ENCODE peak calls at places on chromosomes 2 and 18, in five cellular contexts. One of them, this sample, is unnamed.

GRCh38 chr2:170820647-170821630 is 4.3 kb downstream of the GAD1 start:
- DNase-seq in MM.1S: peak; percentile 87
- DNase-seq in esophagus squamous epithelium: no peak
- DNase-seq in endothelial cell: no peak
- DNase-seq in cardiac fibroblast: no peak
- DNase-seq in this sample: no peak

GRCh38 chr2:86435531-86435930 is 5.6 kb upstream of the KDM3A start:
- DNase-seq in esophagus squamous epithelium: no peak
- DNase-seq in endothelial cell: no peak
- DNase-seq in MM.1S: no peak
- DNase-seq in cardiac fibroblast: no peak
- DNase-seq in this sample: no peak

GRCh38 chr2:76197842-76198448 is 487.2 kb upstream of the GCFC2 start:
- DNase-seq in endothelial cell: peak; percentile 75
- DNase-seq in esophagus squamous epithelium: no peak
- DNase-seq in MM.1S: peak; percentile 72
- DNase-seq in cardiac fibroblast: peak; percentile 76
- DNase-seq in this sample: peak; percentile 67

GRCh38 chr18:79402977-79403722 is 7.4 kb downstream of the NFATC1 start:
- DNase-seq in esophagus squamous epithelium: no peak
- DNase-seq in cardiac fibroblast: peak; percentile 70
- DNase-seq in endothelial cell: peak; percentile 65
- DNase-seq in MM.1S: no peak
- DNase-seq in this sample: no peak

GRCh38 chr2:202056611-202057010 is 16.4 kb upstream of the KIAA2012 start:
- DNase-seq in cardiac fibroblast: peak; percentile 22
- DNase-seq in endothelial cell: no peak
- DNase-seq in esophagus squamous epithelium: no peak
- DNase-seq in MM.1S: no peak
- DNase-seq in this sample: no peak

GRCh38 chr18:77141401-77142118 is 9.0 kb upstream of the MBP start:
- DNase-seq in esophagus squamous epithelium: no peak
- DNase-seq in cardiac fibroblast: no peak
- DNase-seq in MM.1S: no peak
- DNase-seq in endothelial cell: no peak
- DNase-seq in this sample: no peak

GRCh38 chr2:197487385-197487784 is 12.3 kb downstream of the HSPD1 start:
- DNase-seq in endothelial cell: no peak
- DNase-seq in esophagus squamous epithelium: no peak
- DNase-seq in cardiac fibroblast: no peak
- DNase-seq in MM.1S: no peak
- DNase-seq in this sample: no peak

GRCh38 chr2:226658555-226658954 is 141.1 kb downstream of the IRS1 start:
- DNase-seq in cardiac fibroblast: no peak
- DNase-seq in esophagus squamous epithelium: no peak
- DNase-seq in endothelial cell: no peak
- DNase-seq in MM.1S: no peak
- DNase-seq in this sample: no peak

GRCh38 chr18:54843302-54843701 is 15.0 kb downstream of the RAB27B start:
- DNase-seq in endothelial cell: no peak
- DNase-seq in MM.1S: no peak
- DNase-seq in esophagus squamous epithelium: no peak
- DNase-seq in cardiac fibroblast: no peak
- DNase-seq in this sample: no peak

GRCh38 chr18:9191658-9192256 is 55.2 kb downstream of the ANKRD12 start:
- DNase-seq in esophagus squamous epithelium: no peak
- DNase-seq in endothelial cell: no peak
- DNase-seq in MM.1S: no peak
- DNase-seq in cardiac fibroblast: no peak
- DNase-seq in this sample: no peak

GRCh38 chr2:222315443-222316121 is 16.8 kb upstream of the PAX3 start:
- DNase-seq in endothelial cell: no peak
- DNase-seq in MM.1S: peak; percentile 5
- DNase-seq in cardiac fibroblast: no peak
- DNase-seq in esophagus squamous epithelium: no peak
- DNase-seq in this sample: no peak
- TF ChIP-seq CTCF in endothelial cell: peak; percentile 33
- TF ChIP-seq CTCF in MM.1S: peak; percentile 22
- TF ChIP-seq CTCF in cardiac fibroblast: peak; percentile 6
- TF ChIP-seq CTCF in esophagus squamous epithelium: no peak
- TF ChIP-seq CTCF in this sample: no peak

GRCh38 chr2:173049732-173050314 is 25.8 kb upstream of the MAP3K20 start:
- DNase-seq in esophagus squamous epithelium: no peak
- DNase-seq in endothelial cell: no peak
- DNase-seq in cardiac fibroblast: no peak
- DNase-seq in MM.1S: no peak
- DNase-seq in this sample: no peak

GRCh38 chr2:173051463-173051862 is 24.2 kb upstream of the MAP3K20 start:
- DNase-seq in esophagus squamous epithelium: no peak
- DNase-seq in MM.1S: no peak
- DNase-seq in endothelial cell: no peak
- DNase-seq in cardiac fibroblast: no peak
- DNase-seq in this sample: no peak

GRCh38 chr2:173050684-173051083 is 25.0 kb upstream of the MAP3K20 start:
- DNase-seq in endothelial cell: no peak
- DNase-seq in MM.1S: no peak
- DNase-seq in cardiac fibroblast: no peak
- DNase-seq in esophagus squamous epithelium: no peak
- DNase-seq in this sample: no peak

GRCh38 chr2:173048530-173048900 is 27.1 kb upstream of the MAP3K20 start:
- DNase-seq in cardiac fibroblast: no peak
- DNase-seq in esophagus squamous epithelium: no peak
- DNase-seq in endothelial cell: no peak
- DNase-seq in MM.1S: no peak
- DNase-seq in this sample: no peak

DNA sequence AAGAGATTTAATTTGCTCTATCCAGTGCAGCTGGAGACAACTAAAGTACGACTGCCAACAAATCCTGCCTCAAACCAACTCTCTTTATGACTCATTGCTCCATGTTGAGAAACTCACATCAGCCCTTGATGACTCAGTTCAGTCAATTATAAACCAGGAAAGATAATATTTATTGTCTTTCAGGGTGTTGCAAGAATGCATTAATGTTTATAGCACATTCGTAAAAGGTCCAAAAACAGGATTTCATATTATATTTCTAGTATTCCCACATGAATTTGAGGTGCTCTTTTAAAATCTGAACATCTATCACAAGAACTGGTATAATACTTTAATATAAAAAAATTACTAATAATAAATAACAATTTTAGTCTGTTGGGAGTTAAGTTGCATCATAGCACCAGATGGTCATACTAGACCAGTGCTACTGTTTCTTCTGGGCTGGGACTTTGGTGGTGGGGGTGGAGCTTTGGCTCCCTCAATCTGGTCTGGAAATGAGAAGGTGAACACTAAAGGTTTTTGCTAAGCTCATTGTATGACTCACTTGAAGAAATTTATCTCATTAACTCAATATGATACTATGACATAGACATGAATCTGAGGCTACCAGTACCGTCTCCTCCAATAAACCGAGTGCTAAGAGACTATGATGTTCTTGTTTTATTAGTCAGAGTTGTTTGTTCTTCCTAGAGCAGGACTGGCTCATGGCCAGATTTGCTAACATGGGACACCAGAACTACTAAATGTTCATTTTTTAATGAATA is 26.6 kb upstream of the MAP3K20 start:
- DNase-seq in cardiac fibroblast: peak; percentile 97
- DNase-seq in MM.1S: no peak
- DNase-seq in esophagus squamous epithelium: no peak
- DNase-seq in endothelial cell: no peak
- DNase-seq in this sample: peak; percentile 91
- TF ChIP-seq CTCF in cardiac fibroblast: no peak
- TF ChIP-seq CTCF in MM.1S: no peak
- TF ChIP-seq CTCF in esophagus squamous epithelium: no peak
- TF ChIP-seq CTCF in endothelial cell: no peak
- TF ChIP-seq CTCF in this sample: no peak

GRCh38 chr2:236123716-236124115 is 44.5 kb downstream of the GBX2 start:
- DNase-seq in endothelial cell: no peak
- DNase-seq in esophagus squamous epithelium: no peak
- DNase-seq in cardiac fibroblast: no peak
- DNase-seq in MM.1S: no peak
- DNase-seq in this sample: no peak
- TF ChIP-seq CTCF in endothelial cell: no peak
- TF ChIP-seq CTCF in esophagus squamous epithelium: no peak
- TF ChIP-seq CTCF in cardiac fibroblast: no peak
- TF ChIP-seq CTCF in MM.1S: no peak
- TF ChIP-seq CTCF in this sample: no peak

GRCh38 chr2:46032161-46032813 is 264.9 kb upstream of the EPAS1 start:
- DNase-seq in esophagus squamous epithelium: no peak
- DNase-seq in cardiac fibroblast: no peak
- DNase-seq in MM.1S: no peak
- DNase-seq in endothelial cell: no peak
- DNase-seq in this sample: no peak

GRCh38 chr2:46031124-46031523 is 266.1 kb upstream of the EPAS1 start:
- DNase-seq in cardiac fibroblast: no peak
- DNase-seq in MM.1S: no peak
- DNase-seq in endothelial cell: no peak
- DNase-seq in esophagus squamous epithelium: no peak
- DNase-seq in this sample: no peak

GRCh38 chr2:46026431-46026830 is 270.8 kb upstream of the EPAS1 start:
- DNase-seq in MM.1S: no peak
- DNase-seq in cardiac fibroblast: no peak
- DNase-seq in esophagus squamous epithelium: no peak
- DNase-seq in endothelial cell: no peak
- DNase-seq in this sample: no peak

GRCh38 chr2:46030330-46030729 is 266.9 kb upstream of the EPAS1 start:
- DNase-seq in endothelial cell: no peak
- DNase-seq in MM.1S: no peak
- DNase-seq in cardiac fibroblast: no peak
- DNase-seq in esophagus squamous epithelium: no peak
- DNase-seq in this sample: no peak

GRCh38 chr2:46029332-46029811 is 267.8 kb upstream of the EPAS1 start:
- DNase-seq in MM.1S: no peak
- DNase-seq in endothelial cell: peak; percentile 54
- DNase-seq in esophagus squamous epithelium: no peak
- DNase-seq in cardiac fibroblast: peak; percentile 47
- DNase-seq in this sample: no peak
- TF ChIP-seq CTCF in MM.1S: peak; percentile 22
- TF ChIP-seq CTCF in endothelial cell: peak; percentile 49
- TF ChIP-seq CTCF in esophagus squamous epithelium: no peak
- TF ChIP-seq CTCF in cardiac fibroblast: peak; percentile 33
- TF ChIP-seq CTCF in this sample: no peak

This sample was measured in omental fat pad.